ENCODE peak calls at places on chromosomes 2 and 18, in five cellular contexts. O is BE2C, U is GM18507, J is activated B cell treated with CpG ODN at 0.5 μM for 24 hours, K is Calu3. D is an unnamed sample.

GRCh38 chr18:22705328-22705727 is 227.8 kb upstream of the RBBP8 start:
- DNase-seq in K (no peak), U (no peak), J (no peak), O (no peak), D (no peak)

GRCh38 chr2:232744963-232745362 is 31.4 kb downstream of the KCNJ13 start:
- DNase-seq in K (peak), J (no peak), U (no peak), O (no peak), D (no peak)

GRCh38 chr2:8154936-8155335 is 526.9 kb upstream of the ID2 start:
- DNase-seq in O (no peak), U (no peak), K (no peak), J (no peak), D (no peak)

GRCh38 chr2:42969231-42970150 is 177.1 kb upstream of the HAAO start:
- DNase-seq in K (no peak), O (no peak), J (no peak), U (no peak), D (peak)

GRCh38 chr2:10048501-10049171 is 5.3 kb downstream of the KLF11 start:
- DNase-seq in J (no peak), K (no peak), U (no peak), O (peak), D (no peak)

GRCh38 chr18:12038661-12039417 is 54.8 kb upstream of the ANKRD62 start:
- DNase-seq in O (peak), U (peak), K (peak), J (peak), D (peak)

GRCh38 chr2:150462772-150463171 is 24.7 kb downstream of the RND3 start:
- DNase-seq in K (no peak), U (no peak), O (no peak), J (no peak), D (no peak)

GRCh38 chr2:118430510-118431187 is 342.4 kb downstream of the INSIG2 start:
- DNase-seq in O (no peak), J (no peak), U (no peak), K (peak), D (no peak)

GRCh38 chr2:235463893-235464292 is 29.9 kb upstream of the AGAP1 start:
- DNase-seq in U (no peak), K (no peak), J (no peak), O (no peak), D (no peak)

GRCh38 chr2:96329416-96329815 is 4.3 kb downstream of the ITPRIPL1 start:
- DNase-seq in J (no peak), O (no peak), K (no peak), U (no peak), D (no peak)

GRCh38 chr2:74006424-74006823 is 21.7 kb downstream of the TET3 start:
- DNase-seq in K (no peak), U (no peak), O (peak), J (no peak), D (peak)

GRCh38 chr2:239831272-239831731 is 193.8 kb downstream of the NDUFA10 start:
- DNase-seq in K (no peak), U (no peak), J (peak), O (peak), D (peak)

GRCh38 chr2:99940963-99941362 is 201.4 kb downstream of the AFF3 start:
- DNase-seq in J (no peak), K (no peak), O (no peak), U (no peak), D (no peak)

GRCh38 chr2:79670198-79670597 is 157.3 kb downstream of the CTNNA2 start:
- DNase-seq in U (no peak), K (no peak), O (no peak), J (no peak), D (no peak)

GRCh38 chr2:9236867-9237266 is 30.3 kb downstream of the ASAP2 start:
- DNase-seq in J (no peak), O (no peak), K (peak), U (no peak), D (no peak)

GRCh38 chr2:70926042-70926441 is 9.7 kb upstream of the ATP6V1B1 start:
- DNase-seq in J (no peak), O (no peak), U (no peak), K (no peak), D (peak)

GRCh38 chr2:88220733-88221132 is 50.6 kb downstream of the THNSL2 start:
- DNase-seq in K (no peak), O (no peak), J (no peak), U (no peak), D (no peak)

GRCh38 chr2:232876071-232876977 is 6.3 kb downstream of the SNORC start:
- DNase-seq in K (peak), O (no peak), U (peak), J (peak), D (peak)

GRCh38 chr2:38190542-38191218 is 114.7 kb upstream of the CYP1B1 start:
- DNase-seq in J (no peak), K (no peak), U (no peak), O (no peak), D (no peak)

GRCh38 chr18:79643049-79643765 is 36.4 kb upstream of the CTDP1 start:
- DNase-seq in J (peak), K (no peak), O (no peak), U (no peak), D (peak)

GRCh38 chr2:130755234-130756040 is at the start of gene AMER3:
- DNase-seq in U (no peak), J (no peak), K (no peak), O (no peak), D (no peak)

GRCh38 chr2:174026122-174026845 is 61.1 kb upstream of the SP3 start:
- DNase-seq in O (no peak), U (no peak), J (no peak), K (no peak), D (no peak)

GRCh38 chr2:207078186-207078798 is 87.5 kb downstream of the KLF7 start:
- DNase-seq in K (no peak), U (no peak), O (no peak), J (no peak), D (no peak)